ENCODE peak calls at places on chromosomes 13 and 19, in four cellular contexts. D, C, O and J are unnamed samples.

GRCh38 chr19:30552593-30552992 is 180.4 kb downstream of the ZNF536 start:
- DNase-seq in D (no peak), C (no peak), O (no peak), J (no peak)

GRCh38 chr19:41945135-41945766 is 13.9 kb downstream of the RABAC1 start:
- DNase-seq in D (no peak), C (no peak), O (no peak), J (no peak)

GRCh38 chr19:662207-662961 is 630 bp downstream of the RNF126 start:
- DNase-seq in D (peak; percentile 38), C (no peak), O (no peak), J (peak; percentile 78)

GRCh38 chr13:84607614-84608013 is 725.3 kb upstream of the SLITRK1 start:
- DNase-seq in D (peak; percentile 75), C (no peak), O (no peak), J (no peak)

GRCh38 chr13:112861876-112862615 is 107.0 kb upstream of the MCF2L start:
- DNase-seq in D (no peak), C (no peak), O (no peak), J (no peak)

GRCh38 chr13:96771501-96772367 is 222.5 kb downstream of the OXGR1 start:
- DNase-seq in D (no peak), C (no peak), O (no peak), J (peak; percentile 44)

GRCh38 chr13:49560270-49561063 is 24.9 kb downstream of the RCBTB1 start:
- DNase-seq in D (peak; percentile 79), C (no peak), O (no peak), J (peak; percentile 85)

GRCh38 chr19:58407658-58408151 is 744 bp upstream of the ZNF584 start:
- DNase-seq in D (peak; percentile 25), C (peak; percentile 46), O (no peak), J (peak; percentile 44)

GRCh38 chr19:45455707-45456499 is 11.9 kb upstream of the FOSB start:
- DNase-seq in D (peak; percentile 99), C (peak; percentile 96), O (peak; percentile 85), J (peak; percentile 99)

GRCh38 chr19:33435706-33436359 is 62.3 kb downstream of the CEBPG start:
- DNase-seq in D (no peak), C (no peak), O (no peak), J (no peak)

GRCh38 chr13:42056146-42056545 is 7.7 kb downstream of the DGKH start:
- DNase-seq in D (no peak), C (no peak), O (no peak), J (no peak)

GRCh38 chr19:43395561-43395960 is 19.1 kb upstream of the TEX101 start:
- DNase-seq in D (no peak), C (no peak), O (no peak), J (no peak)

GRCh38 chr19:44776402-44777096 is 1.1 kb upstream of the CBLC start:
- DNase-seq in D (no peak), C (peak; percentile 54), O (no peak), J (no peak)

GRCh38 chr19:11581740-11582139 is 4.3 kb upstream of the ACP5 start:
- DNase-seq in D (peak; percentile 52), C (no peak), O (no peak), J (no peak)

GRCh38 chr13:46010148-46010547 is 42.4 kb downstream of the ZC3H13 start:
- DNase-seq in D (no peak), C (no peak), O (no peak), J (peak; percentile 51)

GRCh38 chr13:109146912-109147624 is 517.7 kb downstream of the MYO16 start:
- DNase-seq in D (peak; percentile 89), C (no peak), O (no peak), J (no peak)

GRCh38 chr19:46383846-46384245 is 29.5 kb downstream of the CCDC8 start:
- DNase-seq in D (no peak), C (peak; percentile 20), O (no peak), J (no peak)

GRCh38 chr13:20525144-20525600 is 485 bp downstream of the CRYL1 start:
- DNase-seq in D (no peak), C (peak; percentile 61), O (peak; percentile 77), J (peak; percentile 23)

DNA sequence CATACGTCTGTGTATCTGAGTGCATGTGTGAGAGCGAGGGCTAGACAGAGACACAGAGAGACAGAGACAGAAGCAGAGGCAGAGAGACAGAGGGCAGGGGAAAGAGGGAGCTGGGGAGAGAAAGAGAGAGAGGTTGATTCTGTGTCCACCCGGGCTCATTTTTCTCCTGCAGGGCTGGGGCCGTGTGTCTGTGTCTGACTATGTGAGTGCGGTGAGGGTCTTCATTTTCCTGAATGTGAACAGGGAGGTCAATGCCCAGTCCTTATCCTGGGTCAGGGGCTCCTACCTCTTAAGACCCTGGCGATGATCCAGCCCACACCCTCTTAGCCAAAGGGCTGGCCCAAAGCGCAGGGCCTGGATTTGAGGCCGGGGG is 17.7 kb downstream of the LRRC4B start:
- DNase-seq in D (no peak), C (no peak), O (no peak), J (no peak)
- H4K5ac ChIP-seq in D (no peak overlapping the region), C (no peak overlapping the region), O (no peak overlapping the region), J (no peak overlapping the region)

DNA sequence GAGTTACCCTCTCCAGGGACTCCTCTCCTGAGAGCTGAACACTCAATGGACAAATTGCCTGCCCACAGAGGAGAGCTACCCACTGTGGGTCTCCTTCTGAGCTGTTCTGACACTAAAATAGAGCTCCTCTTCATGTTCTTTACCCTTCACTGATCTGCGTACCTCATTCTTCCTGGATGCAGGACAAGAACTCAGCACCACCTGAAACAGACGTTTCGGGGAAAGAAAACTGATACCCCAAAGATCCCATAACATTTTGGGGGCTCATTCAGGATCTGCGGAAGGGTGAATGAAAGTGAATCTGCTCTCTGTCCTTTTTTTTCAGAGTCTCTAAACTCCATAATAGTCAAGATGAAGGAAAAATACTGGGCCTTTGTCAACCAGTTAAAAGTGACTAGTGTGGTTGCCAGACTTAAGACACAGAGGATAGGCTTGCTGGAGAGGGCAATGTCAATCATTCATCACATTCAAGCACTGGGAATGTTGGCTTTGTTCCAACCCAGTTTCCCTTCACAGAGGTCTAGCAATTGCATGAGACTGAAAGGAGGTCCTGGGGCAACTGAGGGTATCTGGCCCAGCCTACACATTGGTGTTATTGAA is 136.7 kb upstream of the SLITRK6 start:
- DNase-seq in D (no peak), C (no peak), O (no peak), J (peak; percentile 15)
- H4K5ac ChIP-seq in D (no peak overlapping the region), C (no peak overlapping the region), O (no peak overlapping the region), J (no peak overlapping the region)

DNA sequence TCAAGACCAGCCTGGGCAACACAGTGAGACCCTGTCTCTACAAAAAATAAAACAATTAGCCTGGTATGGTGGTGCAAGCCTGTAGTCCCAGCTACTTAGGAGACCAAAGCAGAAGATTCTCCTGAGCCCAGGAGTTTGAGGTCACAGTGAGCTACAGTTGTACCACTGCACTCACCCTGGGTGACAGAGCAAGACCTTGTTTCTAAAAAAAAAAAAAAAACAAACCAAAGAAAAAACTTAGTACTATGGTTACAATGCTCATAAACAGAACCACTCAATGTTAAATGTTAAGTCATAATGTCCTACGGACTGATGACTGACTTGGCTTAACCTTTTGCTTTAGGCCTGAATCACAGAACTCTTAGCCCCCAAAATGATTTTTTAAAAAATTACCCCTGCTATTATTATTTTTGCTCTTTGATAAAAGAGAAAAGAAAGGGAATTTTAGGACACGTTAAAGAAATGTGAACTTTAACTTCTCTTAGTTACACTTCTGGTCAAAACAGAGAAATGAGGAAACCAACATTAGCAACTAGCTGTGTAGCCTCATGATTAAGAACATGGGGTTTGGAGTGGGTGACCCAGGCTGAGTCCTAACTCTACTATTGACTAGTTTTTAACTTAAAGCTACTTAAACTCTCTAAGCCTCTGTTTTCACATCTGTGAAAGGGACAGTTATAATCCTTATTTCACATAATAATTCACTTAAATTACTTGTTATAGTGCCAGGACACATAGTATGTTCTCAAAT is 13.7 kb upstream of the ELF1 start:
- DNase-seq in D (no peak), C (no peak), O (no peak), J (no peak)
- H4K5ac ChIP-seq in D (no peak overlapping the region), C (no peak overlapping the region), O (no peak overlapping the region), J (no peak overlapping the region)

DNA sequence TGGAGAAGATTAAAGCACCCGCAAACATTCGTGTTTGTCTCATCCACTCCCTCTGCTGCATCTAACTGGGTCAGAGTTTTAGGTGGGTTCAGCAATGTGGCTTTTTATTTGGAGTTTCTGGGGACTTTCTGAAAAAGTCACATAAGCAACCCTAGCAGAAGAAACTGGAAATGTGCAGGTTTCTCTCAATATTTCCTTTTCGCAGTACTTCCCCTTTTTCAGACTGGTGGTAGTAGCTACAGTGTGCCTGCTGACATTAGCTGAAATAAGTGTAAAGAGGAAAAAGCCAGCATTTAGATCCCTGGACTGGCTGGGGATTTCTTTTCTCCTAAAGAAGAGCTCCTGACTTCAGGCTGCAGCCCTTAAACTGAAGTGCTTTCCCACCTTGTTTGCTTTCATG is 15.9 kb upstream of the OLFM4 start:
- DNase-seq in D (no peak), C (no peak), O (no peak), J (no peak)
- H4K5ac ChIP-seq in D (no peak overlapping the region), C (no peak overlapping the region), O (no peak overlapping the region), J (no peak overlapping the region)